ENCODE peak calls at places on chromosomes 5 and 9, in five cellular contexts. H, K, J, S and V are unnamed samples. For H3K36me3, the result is how much of the 10 kb centered on the place peaks cover.

GRCh38 chr5:103260951-103261350 is 2.4 kb downstream of the MACIR start:
- DNase-seq in H (no peak), S (no peak), J (no peak), K (no peak), V (no peak)

GRCh38 chr5:132272341-132273210 is 15.1 kb downstream of the PDLIM4 start:
- DNase-seq in H (peak), K (peak), S (peak), J (peak), V (no peak)

GRCh38 chr5:42749020-42749419 is 7.6 kb upstream of the CCDC152 start:
- DNase-seq in H (no peak), S (no peak), J (no peak), K (no peak), V (no peak)

GRCh38 chr5:125052601-125053000 is 306.2 kb upstream of the ZNF608 start:
- DNase-seq in K (no peak), S (no peak), J (no peak), H (no peak), V (no peak)

GRCh38 chr5:133111299-133111698 is 59.5 kb downstream of the HSPA4 start:
- DNase-seq in H (peak), S (peak), K (peak), J (peak), V (peak)

GRCh38 chr9:95556521-95556920 is 39.8 kb upstream of the PTCH1 start:
- DNase-seq in S (peak), J (no peak), K (no peak), H (no peak), V (no peak)

GRCh38 chr9:84860423-84861115 is 191.0 kb downstream of the NTRK2 start:
- DNase-seq in K (no peak), J (no peak), H (no peak), S (peak), V (no peak)

GRCh38 chr5:164958688-164959087 is 1453.3 kb downstream of the MAT2B start:
- DNase-seq in K (no peak), J (no peak), S (no peak), H (no peak), V (no peak)

GRCh38 chr5:9545301-9545958 is 445 bp downstream of the SEMA5A start:
- DNase-seq in K (no peak), H (peak), J (no peak), S (peak), V (no peak)

DNA sequence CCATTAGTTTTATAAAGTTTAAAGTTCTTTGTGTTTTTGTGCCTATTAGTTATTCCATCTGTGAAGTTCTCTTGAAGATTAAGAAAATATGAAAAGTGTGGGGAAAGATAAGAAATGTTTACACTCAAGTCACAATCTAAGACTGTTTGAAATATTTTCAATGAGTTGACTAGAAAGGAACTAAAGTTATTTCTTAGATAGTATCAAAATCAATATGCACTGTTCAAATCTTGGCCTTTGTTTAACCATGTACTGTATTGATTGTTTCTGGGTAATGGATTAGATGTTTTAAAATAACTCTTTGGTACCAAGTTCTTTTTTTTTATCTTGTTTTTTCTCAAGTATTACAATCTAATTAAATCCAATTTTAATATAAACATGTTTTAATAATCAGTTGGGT is 46.0 kb downstream of the SMC5 start:
- DNase-seq in H (no peak), S (no peak), K (no peak), J (no peak), V (no peak)
- H3K36me3 ChIP-seq in H (under half), S (under half), K (under half), J (half or more), V (under half)

DNA sequence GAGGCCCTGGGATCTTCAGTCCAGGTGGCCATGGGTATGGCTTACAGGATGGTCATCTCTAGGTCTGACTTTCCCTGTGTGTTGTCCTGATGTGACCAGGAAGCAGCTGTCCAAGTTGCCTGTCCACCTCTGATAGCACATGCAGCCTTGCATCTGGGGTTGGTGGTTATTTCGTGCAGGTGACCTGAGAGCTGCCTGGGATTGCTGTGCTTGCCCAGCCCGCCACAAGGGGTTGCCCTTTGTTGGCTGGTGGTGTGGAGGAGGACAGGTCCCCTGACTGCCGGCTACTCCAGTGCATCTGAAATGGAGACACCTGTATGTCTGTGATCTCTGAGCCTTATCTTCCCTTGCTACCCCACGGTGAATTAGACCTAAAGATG is 212.6 kb downstream of the ARHGAP26 start:
- DNase-seq in S (peak), K (no peak), H (no peak), J (no peak), V (no peak)
- TF ChIP-seq CTCF in S (peak), K (peak), H (no peak), J (no peak), V (peak)

DNA sequence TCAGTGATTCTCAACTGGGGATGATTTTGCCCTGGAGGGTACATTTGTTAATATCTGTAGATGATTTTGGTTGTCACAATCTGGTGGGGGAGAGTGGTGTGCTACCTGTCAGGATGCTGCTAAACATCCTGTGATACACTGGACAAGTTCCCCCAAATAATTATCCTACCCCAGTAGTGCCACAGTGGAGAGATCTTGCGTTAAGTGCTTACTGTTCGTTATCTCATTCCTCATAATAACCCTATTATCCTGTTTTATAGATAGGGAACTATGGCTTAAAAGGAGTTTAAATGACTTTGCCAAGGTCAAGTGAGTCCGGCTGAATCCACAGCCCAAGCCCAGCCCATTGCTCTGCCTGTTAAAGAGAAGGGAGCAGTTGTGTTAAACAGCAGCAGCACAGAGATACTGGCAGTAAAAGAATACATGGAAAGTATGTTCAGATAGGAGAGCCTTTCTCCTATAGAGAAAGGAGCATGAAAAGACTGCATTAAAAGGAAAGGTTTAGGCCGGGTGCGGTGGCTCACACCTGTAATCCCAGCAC is 15.4 kb downstream of the CNOT8 start:
- DNase-seq in H (no peak), K (no peak), S (no peak), J (no peak), V (no peak)
- H3K36me3 ChIP-seq in H (half or more), K (under half), S (under half), J (half or more), V (under half)

GRCh38 chr5:22896155-22896554 is 43.0 kb upstream of the CDH12 start:
- DNase-seq in S (no peak), H (no peak), K (no peak), J (no peak), V (no peak)

GRCh38 chr5:22899341-22899740 is 46.2 kb upstream of the CDH12 start:
- DNase-seq in H (no peak), K (no peak), S (no peak), J (no peak), V (no peak)

GRCh38 chr5:22901885-22902284 is 48.7 kb upstream of the CDH12 start:
- DNase-seq in K (no peak), J (no peak), H (no peak), S (no peak), V (no peak)

DNA sequence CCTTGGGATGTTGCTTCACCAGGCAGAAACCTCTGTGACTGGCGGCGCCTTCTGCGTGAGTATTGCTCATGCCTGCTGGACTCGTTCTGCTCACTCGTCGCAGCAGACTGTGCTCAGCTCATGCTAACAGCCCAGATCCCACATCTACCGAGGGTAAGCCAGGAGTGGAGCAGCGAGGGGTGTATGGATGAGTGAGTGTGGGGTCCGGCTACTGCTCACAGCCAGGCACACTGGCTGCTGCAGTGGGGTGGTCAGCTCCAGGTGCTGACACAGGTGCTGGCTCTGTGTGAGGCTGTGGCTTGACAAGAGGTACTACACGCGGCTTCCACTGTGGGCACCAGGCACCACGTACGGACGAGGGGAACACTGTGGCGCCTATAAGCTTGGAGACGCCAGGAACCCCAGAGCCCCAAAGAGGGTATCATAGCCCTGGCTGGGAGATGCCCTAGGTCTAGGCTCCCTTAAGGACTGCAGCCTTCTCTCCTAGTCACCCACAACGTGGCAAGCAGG is 47.7 kb upstream of the CDH12 start:
- DNase-seq in S (no peak), J (no peak), H (peak), K (no peak), V (no peak)
- TF ChIP-seq CTCF in S (no peak), J (no peak), H (no peak), K (no peak), V (no peak)

GRCh38 chr9:120522558-120522957 is 57.4 kb downstream of the CDK5RAP2 start:
- DNase-seq in K (no peak), S (no peak), J (no peak), H (no peak), V (no peak)
- H3K36me3 ChIP-seq in K (under half), S (under half), J (half or more), H (under half), V (under half)

GRCh38 chr9:123927625-123928308 is 2.2 kb downstream of the DENND1A start:
- DNase-seq in K (peak), H (no peak), J (no peak), S (no peak), V (no peak)

GRCh38 chr9:123929177-123929869 is 603 bp downstream of the DENND1A start:
- DNase-seq in H (no peak), S (peak), K (no peak), J (no peak), V (no peak)

GRCh38 chr9:123929870-123930831 is at the start of gene DENND1A:
- DNase-seq in J (peak), H (peak), K (peak), S (peak), V (peak)

GRCh38 chr9:123926986-123927385 is 2.9 kb downstream of the DENND1A start:
- DNase-seq in H (no peak), K (no peak), S (no peak), J (no peak), V (no peak)

DNA sequence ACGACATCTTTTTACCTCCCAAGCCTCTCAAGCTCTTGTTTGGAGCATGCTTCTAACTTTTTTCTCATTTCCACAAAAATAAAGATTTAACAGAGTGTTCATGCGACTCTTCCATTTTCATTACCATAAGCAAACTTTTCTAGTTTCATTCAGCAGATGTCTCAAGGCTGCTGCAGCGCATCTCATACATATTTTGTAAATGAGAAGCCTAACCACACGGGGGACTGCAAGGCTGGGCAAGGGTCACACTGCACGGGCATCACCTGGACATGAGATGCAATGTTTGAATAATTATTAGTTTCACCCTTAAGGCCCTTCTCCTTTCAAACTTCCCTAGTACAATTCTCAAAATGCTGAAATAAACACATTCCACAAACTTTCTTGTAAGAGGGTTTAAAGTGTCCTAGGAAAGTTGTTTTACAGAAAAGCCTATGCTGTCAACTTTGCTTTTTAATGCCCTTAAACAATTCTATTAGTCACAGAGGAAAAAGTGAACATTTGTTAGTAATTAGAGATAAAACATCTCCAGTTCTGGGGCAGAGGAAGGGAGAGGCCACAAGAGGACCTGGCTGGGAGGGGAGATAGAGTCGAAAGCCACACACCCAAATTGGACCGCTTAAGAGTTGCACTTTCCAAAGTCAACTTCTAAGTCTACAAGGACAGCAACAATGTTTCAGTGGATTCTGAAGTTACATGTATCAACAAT is 1.3 kb downstream of the DENND1A start:
- DNase-seq in J (no peak), S (no peak), H (no peak), K (no peak), V (no peak)
- TF ChIP-seq CTCF in J (no peak), S (no peak), H (no peak), K (no peak), V (no peak)

DNA sequence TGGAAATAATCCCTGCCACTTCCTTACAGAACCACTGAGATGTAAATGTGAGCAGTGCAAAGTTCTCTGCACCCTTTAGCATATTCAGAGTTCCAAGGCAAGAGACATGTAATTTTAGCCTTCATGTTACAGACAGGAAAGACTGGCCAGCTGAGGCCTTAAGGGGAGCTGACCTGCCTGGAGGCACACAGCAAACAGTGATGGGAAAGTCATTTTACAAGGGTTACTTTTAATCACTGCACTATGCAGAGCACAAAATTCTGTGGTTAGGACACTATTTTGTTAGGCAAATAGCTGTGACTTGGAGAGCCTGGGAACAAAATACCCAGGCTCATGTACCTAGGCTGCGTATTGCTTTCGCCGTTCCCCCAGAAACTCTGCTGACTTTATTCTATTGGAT is 30.2 kb upstream of the TNIP1 start:
- DNase-seq in J (no peak), S (no peak), K (no peak), H (no peak), V (no peak)
- H3K36me3 ChIP-seq in J (half or more), S (under half), K (half or more), H (under half), V (under half)